ENCODE peak calls at places on chromosomes 13 and 19, in seven cellular contexts. R, Z, D, F, M, K and S are unnamed samples.

GRCh38 chr19:1580957-1581356 is 11.7 kb downstream of the MBD3 start:
- DNase-seq in R (no peak), Z (no peak), D (no peak), F (no peak), M (no peak), K (no peak), S (no peak)

GRCh38 chr19:28898279-28898678 is 314.7 kb downstream of the UQCRFS1 start:
- DNase-seq in R (peak; percentile 53), Z (no peak), D (no peak), F (no peak), M (no peak), K (no peak), S (no peak)

GRCh38 chr19:53898680-53899341 is 10.3 kb upstream of the CACNG7 start:
- DNase-seq in R (no peak), Z (no peak), D (no peak), F (peak; percentile 25), M (no peak), K (no peak), S (no peak)

GRCh38 chr19:49556412-49557398 is 23.7 kb downstream of the NOSIP start:
- DNase-seq in R (no peak), Z (no peak), D (no peak), F (no peak), M (no peak), K (no peak), S (no peak)

GRCh38 chr19:20422616-20423205 is 142.9 kb downstream of the ZNF737 start:
- DNase-seq in R (no peak), Z (no peak), D (no peak), F (no peak), M (no peak), K (no peak), S (no peak)

GRCh38 chr13:111474136-111475002 is 153.9 kb downstream of the TEX29 start:
- DNase-seq in R (peak; percentile 13), Z (no peak), D (no peak), F (peak; percentile 49), M (no peak), K (no peak), S (peak; percentile 49)

GRCh38 chr13:77506874-77507273 is 28.6 kb upstream of the SCEL start:
- DNase-seq in R (no peak), Z (no peak), D (no peak), F (peak; percentile 30), M (no peak), K (no peak), S (no peak)

GRCh38 chr19:43594710-43595604 is 977 bp downstream of the IRGQ start:
- DNase-seq in R (no peak), Z (no peak), D (peak; percentile 14), F (peak; percentile 71), M (peak; percentile 72), K (no peak), S (peak; percentile 48)

GRCh38 chr19:4043410-4043809 is 23.3 kb downstream of the ZBTB7A start:
- DNase-seq in R (no peak), Z (no peak), D (no peak), F (no peak), M (no peak), K (no peak), S (no peak)

GRCh38 chr19:33390120-33390907 is 16.8 kb downstream of the CEBPG start:
- DNase-seq in R (no peak), Z (peak; percentile 57), D (no peak), F (no peak), M (no peak), K (no peak), S (no peak)

GRCh38 chr13:98919566-98919965 is 58.3 kb downstream of the DOCK9 start:
- DNase-seq in R (no peak), Z (no peak), D (no peak), F (no peak), M (no peak), K (no peak), S (no peak)